ENCODE peak calls at places on chromosomes 2 and 18, in five cellular contexts. A is CD8-positive, alpha-beta T cell; U is OCI-LY7; I is Karpas-422; E is psoas muscle. Y is an unnamed sample.

GRCh38 chr2:171923206-171923605 is 945 bp downstream of the HAT1 start:
- DNase-seq in I (peak; percentile 51), A (no peak), U (peak; percentile 31), E (no peak), Y (peak; percentile 28)

GRCh38 chr2:40367652-40368051 is 84.2 kb downstream of the SLC8A1 start:
- DNase-seq in I (no peak), A (no peak), E (no peak), U (no peak), Y (no peak)

GRCh38 chr2:25251461-25252273 is 83.3 kb upstream of the POMC start:
- DNase-seq in A (peak; percentile 50), E (peak; percentile 43), I (no peak), U (no peak), Y (peak; percentile 46)

GRCh38 chr2:199364153-199364552 is 93.6 kb downstream of the SATB2 start:
- DNase-seq in I (no peak), E (no peak), U (no peak), A (no peak), Y (no peak)

GRCh38 chr2:163471947-163472346 is 263.9 kb downstream of the FIGN start:
- DNase-seq in U (no peak), E (no peak), A (no peak), I (no peak), Y (no peak)

GRCh38 chr2:121653035-121653434 is 3.8 kb upstream of the CLASP1 start:
- DNase-seq in I (no peak), A (no peak), E (no peak), U (no peak), Y (no peak)

GRCh38 chr18:23134780-23135678 is at the start of gene CABLES1:
- DNase-seq in U (peak; percentile 63), I (no peak), E (peak; percentile 60), A (peak; percentile 23), Y (peak; percentile 82)

GRCh38 chr2:222939208-222939846 is 78.5 kb downstream of the ACSL3 start:
- DNase-seq in U (peak; percentile 73), E (no peak), I (peak; percentile 93), A (peak; percentile 51), Y (peak; percentile 70)

GRCh38 chr2:54158311-54158710 is 42.9 kb downstream of the ACYP2 start:
- DNase-seq in E (no peak), A (no peak), I (no peak), U (no peak), Y (no peak)

GRCh38 chr2:24439280-24439970 is 51.6 kb upstream of the NCOA1 start:
- DNase-seq in I (no peak), A (no peak), E (no peak), U (no peak), Y (no peak)

GRCh38 chr2:23583467-23583866 is 198.5 kb downstream of the KLHL29 start:
- DNase-seq in U (no peak), I (no peak), E (no peak), A (no peak), Y (no peak)

GRCh38 chr2:62944362-62944761 is 106.3 kb upstream of the OTX1 start:
- DNase-seq in U (no peak), A (no peak), I (no peak), E (no peak), Y (no peak)

GRCh38 chr2:69993048-69993565 is 31.7 kb upstream of the ASPRV1 start:
- DNase-seq in E (no peak), U (no peak), A (no peak), I (no peak), Y (no peak)

GRCh38 chr18:48785091-48785614 is 165.6 kb downstream of the SMAD7 start:
- DNase-seq in U (peak; percentile 90), E (no peak), A (no peak), I (peak; percentile 91), Y (no peak)

GRCh38 chr2:191051825-191052778 is 38.1 kb upstream of the STAT1 start:
- DNase-seq in E (no peak), U (peak; percentile 61), A (no peak), I (peak; percentile 72), Y (no peak)

GRCh38 chr2:179646862-179647261 is 214.6 kb downstream of the ZNF385B start:
- DNase-seq in A (no peak), U (no peak), E (no peak), I (no peak), Y (no peak)

GRCh38 chr2:166090900-166091299 is 36.9 kb downstream of the SCN1A start:
- DNase-seq in U (no peak), A (no peak), I (no peak), E (no peak), Y (no peak)

GRCh38 chr18:77058186-77058847 is 74.3 kb downstream of the MBP start:
- DNase-seq in A (no peak), E (peak; percentile 67), U (no peak), I (no peak), Y (no peak)

GRCh38 chr18:41881285-41881684 is 73.7 kb upstream of the PIK3C3 start:
- DNase-seq in E (no peak), U (no peak), A (no peak), I (no peak), Y (no peak)

GRCh38 chr2:16645088-16645487 is 20.5 kb downstream of the CYRIA start:
- DNase-seq in A (no peak), I (no peak), U (no peak), E (no peak), Y (no peak)

GRCh38 chr2:239523944-239524310 is 123.1 kb upstream of the HDAC4 start:
- DNase-seq in A (no peak), U (no peak), E (peak; percentile 3), I (no peak), Y (no peak)

GRCh38 chr2:144528108-144528507 is 8.2 kb upstream of the ZEB2 start:
- DNase-seq in A (no peak), E (no peak), U (no peak), I (no peak), Y (no peak)

GRCh38 chr2:98929920-98930319 is 6.1 kb downstream of the CRACDL start:
- DNase-seq in U (no peak), I (no peak), E (no peak), A (no peak), Y (no peak)

GRCh38 chr2:15689654-15690053 is 98.0 kb downstream of the DDX1 start:
- DNase-seq in E (no peak), I (no peak), A (no peak), U (no peak), Y (no peak)

GRCh38 chr18:78977627-78978271 is 1.9 kb upstream of the SALL3 start:
- DNase-seq in E (no peak), A (no peak), I (no peak), U (no peak), Y (no peak)

DNA sequence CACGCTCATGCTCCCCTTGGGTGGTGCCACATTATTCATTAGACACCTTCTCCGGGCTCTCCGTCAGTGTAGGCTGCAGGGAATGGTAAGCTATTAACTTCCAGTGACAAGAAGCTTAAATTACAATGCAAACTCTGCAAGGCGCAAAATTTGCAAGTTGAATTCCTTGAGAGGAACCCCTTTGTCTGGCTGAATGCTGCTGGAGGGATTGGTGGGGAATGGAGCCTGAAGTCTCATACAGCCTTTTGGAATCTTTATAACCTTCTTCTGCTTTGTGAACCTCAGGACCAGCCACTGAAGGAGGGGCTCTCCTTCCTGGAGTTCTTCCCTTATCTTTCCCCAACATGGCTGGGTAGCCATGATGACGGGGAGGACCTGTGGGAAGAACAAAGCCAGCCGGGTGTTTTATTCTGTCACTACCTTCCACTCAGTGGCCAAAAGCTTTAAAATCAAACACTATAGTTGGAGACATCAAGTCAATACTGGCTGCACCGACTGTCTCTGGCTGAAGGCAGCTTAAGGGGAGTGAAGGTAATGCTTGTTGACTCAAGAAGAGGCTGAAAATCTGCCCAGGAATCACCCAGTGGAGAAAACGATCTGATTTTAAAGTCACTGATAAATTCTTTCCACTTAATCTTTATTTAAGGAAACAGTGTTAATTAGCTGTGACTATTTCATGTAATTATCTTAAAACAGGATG is 221.0 kb upstream of the EPHA4 start:
- DNase-seq in A (no peak), I (no peak), U (no peak), E (no peak), Y (no peak)
- H3K4me1 ChIP-seq in A (no peaks in the 10 kb centered on the region), I (no peaks in the 10 kb centered on the region), U (no peaks in the 10 kb centered on the region), E (no peaks in the 10 kb centered on the region), Y (no peaks in the 10 kb centered on the region)

GRCh38 chr2:230267556-230267955 is 42.0 kb downstream of the SP140 start:
- DNase-seq in I (no peak), U (no peak), E (no peak), A (no peak), Y (no peak)

GRCh38 chr2:230266654-230267053 is 41.1 kb downstream of the SP140 start:
- DNase-seq in A (no peak), E (no peak), U (no peak), I (no peak), Y (no peak)

GRCh38 chr2:230267059-230267458 is 41.5 kb downstream of the SP140 start:
- DNase-seq in U (no peak), A (no peak), I (no peak), E (no peak), Y (no peak)

GRCh38 chr2:230269715-230270114 is 44.2 kb downstream of the SP140 start:
- DNase-seq in U (no peak), I (no peak), E (no peak), A (no peak), Y (no peak)

DNA sequence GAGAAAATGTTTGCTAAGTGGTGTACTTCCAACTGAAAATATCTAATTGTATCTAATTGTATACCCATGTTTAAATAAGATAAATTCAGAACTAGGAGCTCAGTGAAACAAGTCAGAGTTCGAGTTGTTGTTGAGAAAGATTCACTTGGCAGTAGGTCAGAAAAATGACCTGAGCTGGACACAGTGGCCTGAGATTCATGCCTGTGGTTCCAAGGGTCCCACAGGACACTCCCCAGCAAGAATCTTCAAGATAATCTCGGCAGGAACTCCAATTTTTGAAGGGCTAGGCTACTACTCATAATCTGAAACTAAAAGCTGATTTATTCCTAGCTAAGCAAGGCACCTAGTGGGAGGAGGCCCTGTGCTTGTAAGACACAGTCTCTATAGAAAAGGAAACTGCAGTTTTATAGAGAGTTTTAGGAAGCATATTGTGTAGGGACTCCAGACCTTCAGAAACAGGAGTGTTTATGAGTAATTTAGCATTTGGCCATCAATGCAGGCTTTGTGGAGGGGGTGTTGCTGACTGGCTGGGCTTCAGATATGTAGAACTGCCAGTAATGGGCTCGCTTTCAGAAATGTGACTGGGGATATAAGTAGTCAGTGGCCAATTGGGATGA is 43.2 kb downstream of the SP140 start:
- DNase-seq in E (no peak), I (no peak), A (no peak), U (no peak), Y (no peak)
- H3K4me1 ChIP-seq in E (no peaks in the 10 kb centered on the region), I (peaks cover 5% of the 10 kb centered on the region), A (no peaks in the 10 kb centered on the region), U (no peaks in the 10 kb centered on the region), Y (no peaks in the 10 kb centered on the region)

GRCh38 chr2:46311651-46312223 is 14.5 kb downstream of the EPAS1 start:
- DNase-seq in I (no peak), A (no peak), E (no peak), U (no peak), Y (no peak)
- H3K4me1 ChIP-seq in I (no peaks in the 10 kb centered on the region), A (no peaks in the 10 kb centered on the region), E (peaks cover 66% of the 10 kb centered on the region), U (no peaks in the 10 kb centered on the region), Y (peaks cover 52% of the 10 kb centered on the region)

DNA sequence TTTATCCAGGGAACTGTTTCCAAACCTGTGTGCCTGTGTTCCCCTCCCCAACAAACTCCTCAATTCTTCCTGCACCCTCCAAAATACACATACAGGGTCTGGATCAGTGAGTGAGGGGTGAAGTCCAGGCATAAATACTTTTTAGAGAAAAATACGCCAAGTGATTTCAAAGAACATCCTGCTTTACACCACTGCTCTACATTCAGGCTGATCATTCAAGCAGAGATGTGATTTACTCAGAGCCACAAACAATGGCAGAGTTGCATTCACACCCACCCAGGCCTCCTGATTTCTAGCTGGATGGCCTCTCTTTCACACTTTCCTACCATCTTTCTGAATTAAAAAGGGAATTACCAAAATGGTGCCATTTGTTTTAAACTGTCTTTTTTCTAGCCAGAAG is 289.5 kb upstream of the SLC14A2 start:
- DNase-seq in I (no peak), U (no peak), A (no peak), E (no peak), Y (no peak)
- H3K4me1 ChIP-seq in I (peaks cover 30% of the 10 kb centered on the region), U (no peaks in the 10 kb centered on the region), A (no peaks in the 10 kb centered on the region), E (peaks cover 83% of the 10 kb centered on the region), Y (no peaks in the 10 kb centered on the region)

Y was measured in stomach.